ENCODE peak calls at places on chromosomes 1 and 21, in ten cellular contexts. One of them, this sample, is unnamed.

GRCh38 chr1:110746644-110747259 is 72.0 kb upstream of the KCNA3 start:
- DNase-seq in transverse colon: peak; percentile 12
- DNase-seq in sigmoid colon: no peak
- DNase-seq in GM12892: no peak
- DNase-seq in endothelial cell of umbilical vein: peak; percentile 51
- DNase-seq in suprapubic skin: no peak
- DNase-seq in K562: peak; percentile 68
- DNase-seq in spleen: no peak
- DNase-seq in stomach: no peak
- DNase-seq in GM12891: no peak
- DNase-seq in this sample: no peak

GRCh38 chr1:94095112-94095637 is 25.8 kb downstream of the ABCA4 start:
- DNase-seq in transverse colon: peak; percentile 46
- DNase-seq in sigmoid colon: peak; percentile 92
- DNase-seq in GM12892: no peak
- DNase-seq in endothelial cell of umbilical vein: peak; percentile 97
- DNase-seq in suprapubic skin: peak; percentile 88
- DNase-seq in K562: no peak
- DNase-seq in spleen: no peak
- DNase-seq in stomach: peak; percentile 34
- DNase-seq in GM12891: no peak
- DNase-seq in this sample: no peak

GRCh38 chr1:86409416-86410021 is 13.4 kb upstream of the ODF2L start:
- DNase-seq in transverse colon: no peak
- DNase-seq in sigmoid colon: no peak
- DNase-seq in GM12892: no peak
- DNase-seq in endothelial cell of umbilical vein: no peak
- DNase-seq in suprapubic skin: no peak
- DNase-seq in K562: peak; percentile 59
- DNase-seq in spleen: no peak
- DNase-seq in stomach: no peak
- DNase-seq in GM12891: no peak
- DNase-seq in this sample: no peak

GRCh38 chr1:168637350-168637991 is 61.1 kb downstream of the XCL1 start:
- DNase-seq in transverse colon: no peak
- DNase-seq in sigmoid colon: no peak
- DNase-seq in GM12892: no peak
- DNase-seq in endothelial cell of umbilical vein: peak; percentile 28
- DNase-seq in suprapubic skin: no peak
- DNase-seq in K562: peak; percentile 67
- DNase-seq in spleen: no peak
- DNase-seq in stomach: no peak
- DNase-seq in GM12891: no peak
- DNase-seq in this sample: no peak

GRCh38 chr1:170032531-170033295 is 41.8 kb downstream of the KIFAP3 start:
- DNase-seq in transverse colon: no peak
- DNase-seq in sigmoid colon: no peak
- DNase-seq in GM12892: no peak
- DNase-seq in endothelial cell of umbilical vein: no peak
- DNase-seq in suprapubic skin: no peak
- DNase-seq in K562: no peak
- DNase-seq in spleen: no peak
- DNase-seq in stomach: no peak
- DNase-seq in GM12891: no peak
- DNase-seq in this sample: no peak

GRCh38 chr1:172019971-172020370 is 178.7 kb downstream of the DNM3 start:
- DNase-seq in transverse colon: no peak
- DNase-seq in sigmoid colon: no peak
- DNase-seq in GM12892: no peak
- DNase-seq in endothelial cell of umbilical vein: no peak
- DNase-seq in suprapubic skin: no peak
- DNase-seq in K562: no peak
- DNase-seq in spleen: no peak
- DNase-seq in stomach: no peak
- DNase-seq in GM12891: no peak
- DNase-seq in this sample: no peak

GRCh38 chr21:41671859-41672542 is 94.9 kb downstream of the RIPK4 start:
- DNase-seq in transverse colon: no peak
- DNase-seq in sigmoid colon: peak; percentile 40
- DNase-seq in GM12892: no peak
- DNase-seq in endothelial cell of umbilical vein: no peak
- DNase-seq in suprapubic skin: no peak
- DNase-seq in K562: no peak
- DNase-seq in spleen: peak; percentile 58
- DNase-seq in stomach: no peak
- DNase-seq in GM12891: no peak
- DNase-seq in this sample: no peak

GRCh38 chr1:183259886-183260285 is 73.8 kb downstream of the LAMC2 start:
- DNase-seq in transverse colon: no peak
- DNase-seq in sigmoid colon: no peak
- DNase-seq in GM12892: no peak
- DNase-seq in endothelial cell of umbilical vein: no peak
- DNase-seq in suprapubic skin: no peak
- DNase-seq in K562: no peak
- DNase-seq in spleen: no peak
- DNase-seq in stomach: no peak
- DNase-seq in GM12891: no peak
- DNase-seq in this sample: no peak

GRCh38 chr1:203557390-203557789 is 63.4 kb downstream of the OPTC start:
- DNase-seq in transverse colon: peak; percentile 17
- DNase-seq in sigmoid colon: peak; percentile 86
- DNase-seq in GM12892: no peak
- DNase-seq in endothelial cell of umbilical vein: no peak
- DNase-seq in suprapubic skin: no peak
- DNase-seq in K562: no peak
- DNase-seq in spleen: no peak
- DNase-seq in stomach: no peak
- DNase-seq in GM12891: no peak
- DNase-seq in this sample: peak; percentile 22

GRCh38 chr1:15455522-15455921 is 1.0 kb upstream of the CELA2A start:
- DNase-seq in transverse colon: no peak
- DNase-seq in sigmoid colon: no peak
- DNase-seq in GM12892: no peak
- DNase-seq in endothelial cell of umbilical vein: no peak
- DNase-seq in suprapubic skin: no peak
- DNase-seq in K562: no peak
- DNase-seq in spleen: no peak
- DNase-seq in stomach: no peak
- DNase-seq in GM12891: no peak
- DNase-seq in this sample: no peak

GRCh38 chr1:116330342-116330652 is 42.7 kb upstream of the ATP1A1 start:
- DNase-seq in transverse colon: no peak
- DNase-seq in sigmoid colon: no peak
- DNase-seq in GM12892: no peak
- DNase-seq in endothelial cell of umbilical vein: no peak
- DNase-seq in suprapubic skin: no peak
- DNase-seq in K562: no peak
- DNase-seq in spleen: no peak
- DNase-seq in stomach: peak; percentile 63
- DNase-seq in GM12891: no peak
- DNase-seq in this sample: no peak

GRCh38 chr1:155940993-155941844 is at the start of gene RXFP4:
- DNase-seq in transverse colon: peak; percentile 87
- DNase-seq in sigmoid colon: no peak
- DNase-seq in GM12892: no peak
- DNase-seq in endothelial cell of umbilical vein: peak; percentile 25
- DNase-seq in suprapubic skin: no peak
- DNase-seq in K562: no peak
- DNase-seq in spleen: peak; percentile 74
- DNase-seq in stomach: peak; percentile 67
- DNase-seq in GM12891: no peak
- DNase-seq in this sample: no peak

GRCh38 chr1:198563578-198563977 is 23.1 kb upstream of the ATP6V1G3 start:
- DNase-seq in transverse colon: no peak
- DNase-seq in sigmoid colon: no peak
- DNase-seq in GM12892: no peak
- DNase-seq in endothelial cell of umbilical vein: peak; percentile 11
- DNase-seq in suprapubic skin: no peak
- DNase-seq in K562: no peak
- DNase-seq in spleen: no peak
- DNase-seq in stomach: no peak
- DNase-seq in GM12891: no peak
- DNase-seq in this sample: no peak

GRCh38 chr1:9797049-9797448 is 26.7 kb downstream of the CLSTN1 start:
- DNase-seq in transverse colon: no peak
- DNase-seq in sigmoid colon: peak; percentile 19
- DNase-seq in GM12892: no peak
- DNase-seq in endothelial cell of umbilical vein: no peak
- DNase-seq in suprapubic skin: peak; percentile 4
- DNase-seq in K562: no peak
- DNase-seq in spleen: no peak
- DNase-seq in stomach: no peak
- DNase-seq in GM12891: no peak
- DNase-seq in this sample: no peak

GRCh38 chr1:9793291-9793690 is 30.5 kb downstream of the CLSTN1 start:
- DNase-seq in transverse colon: no peak
- DNase-seq in sigmoid colon: peak; percentile 29
- DNase-seq in GM12892: no peak
- DNase-seq in endothelial cell of umbilical vein: no peak
- DNase-seq in suprapubic skin: no peak
- DNase-seq in K562: no peak
- DNase-seq in spleen: no peak
- DNase-seq in stomach: no peak
- DNase-seq in GM12891: no peak
- DNase-seq in this sample: no peak

GRCh38 chr1:9792156-9793042 is 31.4 kb downstream of the CLSTN1 start:
- DNase-seq in transverse colon: no peak
- DNase-seq in sigmoid colon: peak; percentile 49
- DNase-seq in GM12892: no peak
- DNase-seq in endothelial cell of umbilical vein: no peak
- DNase-seq in suprapubic skin: no peak
- DNase-seq in K562: no peak
- DNase-seq in spleen: no peak
- DNase-seq in stomach: no peak
- DNase-seq in GM12891: no peak
- DNase-seq in this sample: no peak

GRCh38 chr1:9798236-9799130 is 25.3 kb downstream of the CLSTN1 start:
- DNase-seq in transverse colon: no peak
- DNase-seq in sigmoid colon: peak; percentile 66
- DNase-seq in GM12892: no peak
- DNase-seq in endothelial cell of umbilical vein: no peak
- DNase-seq in suprapubic skin: peak; percentile 24
- DNase-seq in K562: no peak
- DNase-seq in spleen: no peak
- DNase-seq in stomach: no peak
- DNase-seq in GM12891: no peak
- DNase-seq in this sample: no peak

DNA sequence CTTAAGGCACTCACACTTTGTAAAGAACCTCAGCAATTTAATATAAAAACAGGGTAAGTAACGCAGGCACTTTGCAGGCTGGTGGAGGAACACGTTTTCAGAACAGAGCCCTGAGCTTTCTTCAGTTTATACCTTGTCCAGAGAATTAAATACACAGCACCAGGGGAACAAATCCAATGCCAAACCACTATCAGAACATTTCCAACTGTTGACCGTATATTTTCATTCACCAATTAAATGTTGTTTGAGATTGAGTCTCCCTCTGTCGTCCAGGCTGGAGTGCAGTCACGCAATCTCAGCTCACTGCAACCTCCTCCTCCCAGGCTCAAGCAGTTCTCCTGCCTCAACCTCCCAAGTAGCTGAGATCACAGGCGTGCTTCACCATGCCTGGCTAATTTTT is 29.7 kb downstream of the CLSTN1 start:
- DNase-seq in transverse colon: no peak
- DNase-seq in sigmoid colon: peak; percentile 6
- DNase-seq in GM12892: no peak
- DNase-seq in endothelial cell of umbilical vein: no peak
- DNase-seq in suprapubic skin: no peak
- DNase-seq in K562: no peak
- DNase-seq in spleen: no peak
- DNase-seq in stomach: no peak
- DNase-seq in GM12891: no peak
- DNase-seq in this sample: no peak
- TF ChIP-seq POLR2AphosphoS5 in transverse colon: no peak
- TF ChIP-seq POLR2AphosphoS5 in sigmoid colon: no peak
- TF ChIP-seq POLR2AphosphoS5 in GM12892: no peak
- TF ChIP-seq POLR2AphosphoS5 in endothelial cell of umbilical vein: no peak
- TF ChIP-seq POLR2AphosphoS5 in suprapubic skin: no peak
- TF ChIP-seq POLR2AphosphoS5 in K562: no peak
- TF ChIP-seq POLR2AphosphoS5 in spleen: no peak
- TF ChIP-seq POLR2AphosphoS5 in stomach: no peak
- TF ChIP-seq POLR2AphosphoS5 in GM12891: no peak
- TF ChIP-seq POLR2AphosphoS5 in this sample: no peak

GRCh38 chr1:111843177-111843576 is 87.5 kb downstream of the DDX20 start:
- DNase-seq in transverse colon: no peak
- DNase-seq in sigmoid colon: no peak
- DNase-seq in GM12892: no peak
- DNase-seq in endothelial cell of umbilical vein: no peak
- DNase-seq in suprapubic skin: no peak
- DNase-seq in K562: no peak
- DNase-seq in spleen: no peak
- DNase-seq in stomach: no peak
- DNase-seq in GM12891: no peak
- DNase-seq in this sample: no peak
- TF ChIP-seq POLR2A in transverse colon: no peak
- TF ChIP-seq POLR2A in sigmoid colon: no peak
- TF ChIP-seq POLR2A in GM12892: no peak
- TF ChIP-seq POLR2A in endothelial cell of umbilical vein: no peak
- TF ChIP-seq POLR2A in suprapubic skin: no peak
- TF ChIP-seq POLR2A in K562: no peak
- TF ChIP-seq POLR2A in spleen: no peak
- TF ChIP-seq POLR2A in stomach: no peak
- TF ChIP-seq POLR2A in GM12891: no peak
- TF ChIP-seq POLR2A in this sample: no peak

DNA sequence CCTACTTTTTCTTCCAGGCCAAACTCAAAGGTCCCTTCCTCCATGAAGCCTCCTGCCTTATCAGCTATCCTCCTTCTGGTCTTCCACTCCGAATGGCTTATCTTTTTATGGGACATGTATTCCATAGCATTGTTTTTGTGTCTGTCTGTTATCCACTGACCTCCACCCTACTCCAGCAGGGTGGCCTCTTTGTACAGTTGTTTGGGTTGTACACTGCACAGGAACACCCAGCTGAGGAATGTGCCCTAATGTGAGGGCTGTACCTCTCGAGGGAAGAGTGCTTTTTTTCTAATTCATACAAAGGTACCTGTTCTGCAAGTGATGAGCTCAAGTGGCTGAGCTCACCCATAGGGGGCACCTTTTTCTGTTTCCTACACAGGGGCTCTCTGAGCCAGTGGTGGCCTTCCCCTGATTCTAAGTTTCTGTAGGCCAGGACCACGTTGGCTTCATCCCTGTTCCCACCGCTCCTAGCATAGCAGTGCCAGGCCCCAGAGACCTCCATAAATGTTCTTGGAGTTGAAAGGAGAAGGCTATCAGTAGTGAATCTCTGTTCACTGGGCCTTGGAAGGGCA is 108.2 kb downstream of the FOXD2 start:
- DNase-seq in transverse colon: no peak
- DNase-seq in sigmoid colon: no peak
- DNase-seq in GM12892: no peak
- DNase-seq in endothelial cell of umbilical vein: no peak
- DNase-seq in suprapubic skin: no peak
- DNase-seq in K562: no peak
- DNase-seq in spleen: no peak
- DNase-seq in stomach: no peak
- DNase-seq in GM12891: no peak
- DNase-seq in this sample: no peak
- TF ChIP-seq POLR2AphosphoS5 in transverse colon: no peak
- TF ChIP-seq POLR2AphosphoS5 in sigmoid colon: no peak
- TF ChIP-seq POLR2AphosphoS5 in GM12892: no peak
- TF ChIP-seq POLR2AphosphoS5 in endothelial cell of umbilical vein: no peak
- TF ChIP-seq POLR2AphosphoS5 in suprapubic skin: no peak
- TF ChIP-seq POLR2AphosphoS5 in K562: no peak
- TF ChIP-seq POLR2AphosphoS5 in spleen: no peak
- TF ChIP-seq POLR2AphosphoS5 in stomach: no peak
- TF ChIP-seq POLR2AphosphoS5 in GM12891: no peak
- TF ChIP-seq POLR2AphosphoS5 in this sample: no peak

GRCh38 chr1:150560986-150561829 is 12.0 kb downstream of the ADAMTSL4 start:
- DNase-seq in transverse colon: peak; percentile 96
- DNase-seq in sigmoid colon: peak; percentile 99
- DNase-seq in GM12892: peak; percentile 72
- DNase-seq in endothelial cell of umbilical vein: peak; percentile 99
- DNase-seq in suprapubic skin: peak; percentile 95
- DNase-seq in K562: peak; percentile 93
- DNase-seq in spleen: peak; percentile 97
- DNase-seq in stomach: peak; percentile 96
- DNase-seq in GM12891: no peak
- DNase-seq in this sample: peak; percentile 95
- TF ChIP-seq POLR2A in transverse colon: peak; percentile 96
- TF ChIP-seq POLR2A in sigmoid colon: peak; percentile 78
- TF ChIP-seq POLR2A in GM12892: no peak
- TF ChIP-seq POLR2A in endothelial cell of umbilical vein: peak; percentile 75
- TF ChIP-seq POLR2A in suprapubic skin: peak; percentile 72
- TF ChIP-seq POLR2A in K562: peak; percentile 48
- TF ChIP-seq POLR2A in spleen: peak; percentile 7
- TF ChIP-seq POLR2A in stomach: peak; percentile 80
- TF ChIP-seq POLR2A in GM12891: no peak
- TF ChIP-seq POLR2A in this sample: peak; percentile 78